ENCODE peak calls at places on chromosomes 6 and 20, in four cellular contexts. Y is SK-N-SH, D is K562, Q is H1. E is an unnamed sample.

GRCh38 chr6:111757342-111757741 is 115.9 kb downstream of the FYN start:
- DNase-seq in Q (no peak), Y (no peak), D (no peak), E (no peak)

GRCh38 chr6:111105578-111105977 is 18.3 kb downstream of the SLC16A10 start:
- DNase-seq in D (no peak), Y (peak; percentile 27), Q (no peak), E (no peak)

GRCh38 chr20:19789009-19789408 is 31.0 kb downstream of the RIN2 start:
- DNase-seq in D (no peak), Y (no peak), Q (no peak), E (no peak)

GRCh38 chr20:2691663-2692035 is 931 bp upstream of the EBF4 start:
- DNase-seq in Q (no peak), Y (no peak), D (no peak), E (no peak)

GRCh38 chr20:51424270-51425041 is 118.1 kb downstream of the NFATC2 start:
- DNase-seq in Y (no peak), Q (no peak), D (no peak), E (no peak)

GRCh38 chr6:127397729-127398609 is 54.6 kb upstream of the ECHDC1 start:
- DNase-seq in Q (no peak), D (no peak), Y (no peak), E (no peak)

GRCh38 chr6:7587631-7588100 is 2.3 kb upstream of the SNRNP48 start:
- DNase-seq in Y (no peak), D (no peak), Q (no peak), E (no peak)

GRCh38 chr6:53026526-53026925 is 31.4 kb upstream of the GSTA4 start:
- DNase-seq in Y (no peak), D (no peak), Q (no peak), E (no peak)

GRCh38 chr6:37317312-37318038 is 36.3 kb upstream of the RNF8 start:
- DNase-seq in Q (no peak), Y (no peak), D (no peak), E (no peak)

GRCh38 chr20:18913701-18914100 is 100.1 kb downstream of the SCP2D1 start:
- DNase-seq in Y (no peak), Q (no peak), D (no peak), E (no peak)

GRCh38 chr6:166515072-166515810 is 71.2 kb downstream of the RAMACL start:
- DNase-seq in Y (no peak), Q (no peak), D (no peak), E (no peak)

GRCh38 chr6:24145690-24146131 is 19.7 kb downstream of the NRSN1 start:
- DNase-seq in Y (no peak), Q (no peak), D (no peak), E (no peak)

GRCh38 chr6:15443119-15443518 is 197.2 kb downstream of the JARID2 start:
- DNase-seq in Y (no peak), Q (no peak), D (no peak), E (peak; percentile 23)

GRCh38 chr6:22954749-22955385 is 385.5 kb downstream of the HDGFL1 start:
- DNase-seq in Q (no peak), D (no peak), Y (no peak), E (no peak)

GRCh38 chr20:16528078-16528477 is 45.2 kb downstream of the KIF16B start:
- DNase-seq in D (no peak), Y (no peak), Q (no peak), E (no peak)

GRCh38 chr6:161327360-161327953 is 53.6 kb upstream of the AGPAT4 start:
- DNase-seq in Q (no peak), Y (no peak), D (no peak), E (no peak)

GRCh38 chr6:37783831-37784584 is 35.5 kb upstream of the ZFAND3 start:
- DNase-seq in Y (no peak), Q (no peak), D (no peak), E (no peak)

GRCh38 chr20:39225536-39225935 is 263.4 kb downstream of the DHX35 start:
- DNase-seq in Y (no peak), Q (no peak), D (no peak), E (no peak)

GRCh38 chr6:155530219-155530834 is 74.7 kb upstream of the NOX3 start:
- DNase-seq in Y (peak; percentile 44), D (no peak), Q (no peak), E (no peak)

GRCh38 chr20:32911355-32911754 is 52.6 kb downstream of the EFCAB8 start:
- DNase-seq in D (no peak), Q (no peak), Y (no peak), E (no peak)

GRCh38 chr6:38846844-38847243 is 131.7 kb downstream of the DNAH8 start:
- DNase-seq in Q (no peak), D (no peak), Y (no peak), E (no peak)

GRCh38 chr6:23183846-23184245 is 614.5 kb downstream of the HDGFL1 start:
- DNase-seq in Q (no peak), D (no peak), Y (no peak), E (no peak)

GRCh38 chr6:10210052-10210451 is 204.8 kb downstream of the TFAP2A start:
- DNase-seq in Q (no peak), D (no peak), Y (no peak), E (no peak)

GRCh38 chr20:49112596-49113274 is 66.6 kb downstream of the CSE1L start:
- DNase-seq in D (no peak), Q (no peak), Y (no peak), E (no peak)

DNA sequence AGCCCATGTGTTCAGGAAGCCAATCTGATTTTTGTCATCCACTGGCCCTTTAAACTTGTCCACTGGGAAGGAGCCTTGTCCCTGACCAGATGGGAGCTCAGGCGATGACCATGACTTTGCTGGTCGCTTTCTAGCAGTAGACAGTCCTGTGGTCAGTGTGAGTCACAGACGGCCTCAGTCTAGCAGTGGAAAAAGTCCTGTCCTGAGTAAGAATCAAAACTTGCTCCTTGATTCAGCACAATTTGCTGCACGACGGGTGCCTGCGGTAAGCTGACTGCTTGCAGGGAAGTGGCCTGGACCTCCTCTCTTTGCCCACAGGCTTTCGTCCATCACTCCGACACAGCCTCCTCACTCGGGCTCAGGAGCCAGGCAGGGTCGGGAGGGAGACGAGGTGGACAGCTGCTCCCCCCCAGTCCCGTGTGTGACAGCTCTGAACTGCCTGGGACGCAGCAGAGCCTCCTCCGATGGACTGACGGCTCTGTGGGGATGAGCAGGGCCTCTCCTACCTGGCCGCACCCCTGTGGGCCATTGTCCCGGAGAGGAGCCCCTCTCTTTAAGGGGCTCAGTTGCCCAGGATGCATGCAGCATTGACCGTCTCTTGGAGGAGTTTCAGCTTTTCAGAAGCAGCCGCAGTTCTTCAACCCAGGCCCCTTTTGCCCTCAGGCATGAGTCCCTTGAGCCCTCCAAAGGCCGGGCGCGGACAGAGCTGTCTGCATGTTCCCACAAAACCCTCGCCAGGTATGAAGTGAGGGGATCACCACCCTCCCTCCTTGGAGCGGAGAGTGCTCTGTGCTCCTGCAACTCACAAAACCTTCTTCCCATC is 209.2 kb downstream of the ANKRD60 start:
- DNase-seq in Q (no peak), Y (no peak), D (no peak), E (no peak)
- TF ChIP-seq GABPA in Q (no peak), Y (no peak), D (no peak), E (no peak)

GRCh38 chr6:120147218-120147871 is 797.8 kb upstream of the MAN1A1 start:
- DNase-seq in Y (no peak), Q (no peak), D (no peak), E (no peak)

GRCh38 chr6:120137492-120137891 is 787.9 kb upstream of the MAN1A1 start:
- DNase-seq in D (no peak), Y (no peak), Q (no peak), E (no peak)

DNA sequence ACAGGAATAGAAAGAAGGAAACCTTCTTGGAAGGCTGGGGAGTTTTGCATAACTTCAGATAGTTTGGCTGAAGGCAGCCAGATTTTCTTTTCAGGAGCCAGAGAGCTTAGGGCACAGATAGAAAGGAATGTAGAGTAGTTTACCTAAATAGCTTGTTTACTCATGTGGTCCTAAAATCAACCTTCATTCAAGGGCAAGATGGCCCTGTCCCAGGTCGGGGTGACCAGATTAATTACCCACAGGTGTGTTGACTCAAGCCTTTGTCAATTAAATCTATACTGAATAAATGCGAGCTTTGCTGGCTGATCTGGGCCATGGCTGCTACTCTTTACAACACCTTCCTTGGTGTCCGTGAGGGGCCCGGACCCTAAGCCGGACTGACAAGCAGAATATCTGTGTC is 792.0 kb upstream of the MAN1A1 start:
- DNase-seq in Q (no peak), D (no peak), Y (no peak), E (no peak)
- H3K4me3 ChIP-seq in Q (no peak overlapping the region), D (no peak overlapping the region), Y (no peak overlapping the region), E (no peak overlapping the region)

GRCh38 chr6:46956409-46956808 is 34.7 kb upstream of the ADGRF5 start:
- DNase-seq in Q (no peak), Y (no peak), D (no peak), E (no peak)
- TF ChIP-seq GABPA in Q (no peak), Y (no peak), D (no peak), E (no peak)

DNA sequence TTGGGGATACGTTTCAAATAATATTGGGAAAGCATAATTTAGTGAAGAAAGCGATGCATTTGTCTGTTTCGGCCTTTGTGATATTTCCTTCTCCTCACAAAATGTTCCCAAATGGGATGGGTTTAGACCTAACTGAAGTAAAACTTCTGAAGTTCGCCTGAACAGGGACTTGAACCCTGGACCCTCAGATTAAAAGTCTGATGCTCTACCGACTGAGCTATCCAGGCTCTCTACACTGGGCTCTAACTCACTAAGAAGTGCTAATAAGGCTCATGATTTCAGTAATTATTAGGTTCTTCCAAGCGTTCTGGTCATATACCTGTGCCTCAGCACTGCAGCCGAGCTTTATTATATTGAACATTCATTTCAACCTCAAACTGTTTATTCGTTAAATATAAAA is 118.8 kb upstream of the ZNF184 start:
- DNase-seq in D (peak; percentile 46), Q (no peak), Y (no peak), E (no peak)
- H3K4me3 ChIP-seq in D (peak overlapping the region; percentile 48), Q (peak overlapping the region; percentile 89), Y (peak overlapping the region; percentile 40), E (peak overlapping the region; percentile 28)

GRCh38 chr6:3825331-3825831 is 23.8 kb upstream of the FAM50B start:
- DNase-seq in Q (peak; percentile 33), D (no peak), Y (no peak), E (no peak)

GRCh38 chr6:3822747-3823445 is 26.3 kb upstream of the FAM50B start:
- DNase-seq in Y (no peak), Q (no peak), D (no peak), E (no peak)

GRCh38 chr6:3829285-3829684 is 19.9 kb upstream of the FAM50B start:
- DNase-seq in D (no peak), Y (no peak), Q (no peak), E (no peak)

GRCh38 chr6:3823671-3824070 is 25.5 kb upstream of the FAM50B start:
- DNase-seq in Q (no peak), D (no peak), Y (no peak), E (no peak)

DNA sequence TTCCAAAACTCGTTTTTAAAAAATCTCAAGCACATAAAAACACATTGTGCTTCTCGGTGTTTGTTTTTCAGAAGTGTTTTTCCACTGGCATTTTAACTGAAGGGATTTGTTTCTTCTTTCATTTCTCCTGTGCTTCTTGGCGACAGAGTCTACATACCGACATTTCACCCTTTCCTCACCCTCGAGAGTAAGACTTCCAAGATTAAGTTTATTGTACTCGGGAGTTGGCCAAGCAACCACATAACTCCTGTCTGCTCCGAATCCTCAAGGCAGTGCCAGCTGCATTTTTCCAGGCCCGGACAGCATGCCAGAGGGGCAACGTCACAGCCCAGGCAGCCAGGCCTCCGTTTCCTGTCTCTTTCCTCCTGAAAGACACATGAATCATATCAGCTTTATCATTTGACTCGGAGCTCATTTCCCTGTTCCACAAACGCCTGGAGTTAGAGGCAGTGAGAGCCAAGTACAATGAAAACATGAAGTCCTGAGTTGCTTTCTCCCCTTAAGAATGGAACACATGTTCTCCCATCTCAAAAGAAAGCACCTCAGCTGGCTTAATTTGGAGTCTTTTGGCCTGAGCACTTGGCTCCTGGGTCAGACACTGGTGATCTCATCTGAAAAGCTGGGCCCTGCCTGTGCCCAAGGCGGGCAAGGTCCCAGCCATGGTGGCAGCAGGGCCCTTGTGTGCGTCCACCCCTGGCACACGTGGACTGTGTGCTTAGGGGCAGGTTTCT is 23.2 kb upstream of the FAM50B start:
- DNase-seq in D (no peak), Y (peak; percentile 72), Q (no peak), E (no peak)
- TF ChIP-seq GABPA in D (no peak), Y (no peak), Q (no peak), E (no peak)